ENCODE peak calls at places on chromosomes 4 and X, in seven cellular contexts. O, M, B, K, X, G and Q are unnamed samples.

GRCh38 chr4:57154191-57154590 is 44.0 kb upstream of the IGFBP7 start:
- DNase-seq in M (no peak), B (peak; percentile 19), G (no peak), X (peak; percentile 54), K (no peak), O (no peak), Q (no peak)

GRCh38 chr4:148735432-148736155 is 293.4 kb upstream of the NR3C2 start:
- DNase-seq in O (no peak), K (no peak), M (no peak), B (peak; percentile 26), G (no peak), X (no peak), Q (no peak)

GRCh38 chrX:50111762-50112161 is 89.0 kb downstream of the AKAP4 start:
- DNase-seq in K (peak; percentile 59), O (no peak), X (no peak), M (no peak), G (peak; percentile 31), B (peak; percentile 4), Q (no peak)

GRCh38 chrX:150647331-150647730 is 45.9 kb upstream of the MTMR1 start:
- DNase-seq in M (no peak), B (no peak), O (no peak), K (no peak), G (no peak), X (no peak), Q (no peak)

GRCh38 chr4:2259036-2259540 is 2.8 kb downstream of the MXD4 start:
- DNase-seq in B (no peak), X (no peak), M (no peak), G (no peak), K (peak; percentile 62), O (peak; percentile 11), Q (no peak)

GRCh38 chrX:154029439-154029838 is 9.7 kb upstream of the IRAK1 start:
- DNase-seq in G (no peak), O (no peak), B (no peak), X (no peak), M (peak; percentile 21), K (no peak), Q (no peak)

GRCh38 chrX:15146515-15146914 is 123.4 kb downstream of the ASB9 start:
- DNase-seq in K (no peak), O (peak; percentile 54), B (peak; percentile 3), X (no peak), M (peak; percentile 30), G (no peak), Q (no peak)

GRCh38 chrX:50448565-50448964 is 22.1 kb downstream of the DGKK start:
- DNase-seq in B (peak; percentile 69), X (no peak), M (peak; percentile 71), O (no peak), G (no peak), K (no peak), Q (no peak)

GRCh38 chr4:101346562-101347266 is 612 bp downstream of the PPP3CA start:
- DNase-seq in B (peak; percentile 70), K (peak; percentile 85), X (peak; percentile 43), M (no peak), G (peak; percentile 60), O (peak; percentile 74), Q (no peak)

GRCh38 chr4:39044947-39045734 is 12.9 kb upstream of the TMEM156 start:
- DNase-seq in X (no peak), B (no peak), G (no peak), O (peak; percentile 44), M (peak; percentile 80), K (peak; percentile 75), Q (no peak)

GRCh38 chrX:10512258-10512657 is 108.1 kb downstream of the MID1 start:
- DNase-seq in K (no peak), G (no peak), B (peak; percentile 12), X (peak; percentile 80), M (no peak), O (no peak), Q (no peak)

GRCh38 chr4:129543299-129543698 is 447.3 kb downstream of the C4orf33 start:
- DNase-seq in G (peak; percentile 52), M (no peak), O (no peak), B (no peak), X (no peak), K (no peak), Q (no peak)

GRCh38 chr4:107709916-107710315 is 10.1 kb downstream of the PAPSS1 start:
- DNase-seq in B (peak; percentile 42), M (peak; percentile 77), K (no peak), G (no peak), O (no peak), X (no peak), Q (no peak)

GRCh38 chrX:21932277-21932996 is 8.1 kb upstream of the SMS start:
- DNase-seq in O (no peak), K (no peak), M (peak; percentile 65), G (no peak), X (peak; percentile 93), B (peak; percentile 87), Q (peak; percentile 61)

GRCh38 chr4:70936200-70936787 is 34.1 kb downstream of the MOB1B start:
- DNase-seq in X (peak; percentile 37), M (no peak), O (no peak), K (no peak), G (no peak), B (no peak), Q (no peak)

GRCh38 chr4:22695917-22696316 is 3.2 kb downstream of the GBA3 start:
- DNase-seq in M (no peak), B (no peak), X (no peak), K (no peak), G (no peak), O (no peak), Q (no peak)

GRCh38 chr4:104015680-104016079 is 295.9 kb upstream of the TACR3 start:
- DNase-seq in B (peak; percentile 43), M (peak; percentile 25), K (no peak), X (no peak), O (peak; percentile 21), G (no peak), Q (no peak)

GRCh38 chr4:173189117-173189693 is 20.6 kb downstream of the GALNT7 start:
- DNase-seq in X (peak; percentile 77), G (no peak), B (peak; percentile 55), K (no peak), M (no peak), O (no peak), Q (no peak)

GRCh38 chrX:15686818-15687685 is 22.4 kb upstream of the CLTRN start:
- DNase-seq in X (peak; percentile 18), B (peak; percentile 58), M (peak; percentile 66), K (no peak), O (peak; percentile 57), G (peak; percentile 64), Q (no peak)

GRCh38 chrX:150482537-150483217 is 85.7 kb upstream of the MTM1 start:
- DNase-seq in O (no peak), B (peak; percentile 87), K (no peak), G (no peak), X (peak; percentile 75), M (peak; percentile 68), Q (peak; percentile 25)

GRCh38 chrX:110082156-110082555 is 79.2 kb downstream of the TMEM164 start:
- DNase-seq in O (no peak), G (no peak), X (peak; percentile 95), B (peak; percentile 85), M (no peak), K (no peak), Q (no peak)

GRCh38 chr4:121690001-121690400 is 6.8 kb downstream of the ANXA5 start:
- DNase-seq in K (no peak), B (peak; percentile 47), M (no peak), G (no peak), X (peak; percentile 83), O (no peak), Q (no peak)

GRCh38 chr4:151169223-151169622 is 69.8 kb downstream of the RPS3A start:
- DNase-seq in O (peak; percentile 89), B (no peak), X (peak; percentile 98), M (no peak), G (peak; percentile 55), K (no peak), Q (no peak)

GRCh38 chr4:6626066-6626465 is 14.4 kb upstream of the MRFAP1 start:
- DNase-seq in K (peak; percentile 34), O (no peak), X (no peak), G (no peak), M (no peak), B (no peak), Q (no peak)

GRCh38 chr4:95957054-95957453 is 117.2 kb downstream of the PDHA2 start:
- DNase-seq in O (no peak), M (no peak), B (peak; percentile 57), K (no peak), G (no peak), X (peak; percentile 2), Q (no peak)

GRCh38 chr4:150010525-150011126 is 67.6 kb upstream of the DCLK2 start:
- DNase-seq in K (no peak), G (no peak), B (peak; percentile 72), M (peak; percentile 38), O (peak; percentile 59), X (peak; percentile 58), Q (no peak)

GRCh38 chr4:123878976-123879375 is 482.4 kb downstream of the SPRY1 start:
- DNase-seq in O (no peak), K (no peak), X (no peak), B (no peak), G (no peak), M (no peak), Q (no peak)

GRCh38 chrX:43000121-43000520 is 222.2 kb upstream of the PPP1R2C start:
- DNase-seq in G (no peak), M (no peak), K (no peak), B (no peak), X (no peak), O (no peak), Q (no peak)

GRCh38 chr4:30714408-30715031 is 5.6 kb upstream of the PCDH7 start:
- DNase-seq in X (peak; percentile 42), O (peak; percentile 62), M (peak; percentile 62), G (no peak), B (peak; percentile 73), K (no peak), Q (no peak)

GRCh38 chr4:24514808-24515207 is 69.5 kb downstream of the DHX15 start:
- DNase-seq in G (no peak), O (no peak), X (no peak), M (peak; percentile 30), B (no peak), K (no peak), Q (no peak)

GRCh38 chr4:132824721-132825120 is 324.4 kb upstream of the PCDH10 start:
- DNase-seq in M (no peak), G (no peak), O (no peak), B (no peak), X (no peak), K (no peak), Q (no peak)
- H3K4me3 ChIP-seq in M (no peak overlapping the region), G (no peak overlapping the region), O (no peak overlapping the region), B (no peak overlapping the region), X (no peak overlapping the region), K (no peak overlapping the region), Q (no peak overlapping the region)

GRCh38 chr4:54384563-54384962 is 155.5 kb downstream of the PDGFRA start:
- DNase-seq in M (peak; percentile 43), B (peak; percentile 54), O (no peak), G (no peak), K (no peak), X (peak; percentile 10), Q (peak; percentile 8)
- TF ChIP-seq CTCF in M (peak; percentile 44), B (peak; percentile 57), O (peak; percentile 41), G (peak; percentile 23), K (peak; percentile 37), X (peak; percentile 28), Q (peak; percentile 63)

GRCh38 chr4:3384771-3385701 is 56.7 kb upstream of the HGFAC start:
- DNase-seq in G (peak; percentile 55), M (no peak), O (no peak), X (no peak), K (peak; percentile 87), B (peak; percentile 91), Q (no peak)
- H3K4me3 ChIP-seq in G (no peak overlapping the region), M (no peak overlapping the region), O (no peak overlapping the region), X (no peak overlapping the region), K (peak overlapping the region; percentile 45), B (peak overlapping the region; percentile 73), Q (no peak overlapping the region)

GRCh38 chr4:171484681-171485080 is 328.5 kb upstream of the GALNTL6 start:
- DNase-seq in K (no peak), G (no peak), M (no peak), O (no peak), B (no peak), X (no peak), Q (no peak)
- TF ChIP-seq CTCF in K (no peak), G (no peak), M (no peak), O (no peak), B (no peak), X (no peak), Q (no peak)